ENCODE peak calls at places on chromosomes 11 and 22, in five cellular contexts. E, M, F, L and X are unnamed samples.
A peak's percentile ranks its signal among the peaks of the same experiment; 100 is the strongest.

GRCh38 chr22:33600113-33600512 is 320.2 kb downstream of the LARGE1 start:
- DNase-seq in E (no peak), M (no peak), F (no peak), L (no peak), X (no peak)

GRCh38 chr11:94897330-94897768 is 76.0 kb downstream of the CWC15 start:
- DNase-seq in E (peak; percentile 25), M (peak; percentile 47), F (peak; percentile 70), L (no peak), X (peak; percentile 33)

GRCh38 chr11:6734616-6735015 is 37.2 kb downstream of the OR2AG2 start:
- DNase-seq in E (no peak), M (no peak), F (no peak), L (no peak), X (no peak)

GRCh38 chr11:21374381-21374780 is 705.0 kb downstream of the NELL1 start:
- DNase-seq in E (no peak), M (no peak), F (no peak), L (no peak), X (no peak)

GRCh38 chr11:29272019-29272654 is 744.7 kb downstream of the KCNA4 start:
- DNase-seq in E (no peak), M (no peak), F (peak; percentile 63), L (no peak), X (no peak)

GRCh38 chr11:77126156-77126775 is 1.8 kb upstream of the MYO7A start:
- DNase-seq in E (no peak), M (no peak), F (no peak), L (no peak), X (no peak)

GRCh38 chr11:102926946-102927623 is 28.4 kb downstream of the MMP13 start:
- DNase-seq in E (no peak), M (no peak), F (no peak), L (no peak), X (no peak)

GRCh38 chr11:68780829-68781228 is 29.5 kb upstream of the TESMIN start:
- DNase-seq in E (no peak), M (peak; percentile 39), F (peak; percentile 19), L (peak; percentile 81), X (no peak)

GRCh38 chr22:21989049-21989448 is 6.5 kb upstream of the TOP3B start:
- DNase-seq in E (no peak), M (no peak), F (no peak), L (no peak), X (no peak)

GRCh38 chr11:85414175-85414574 is 213.0 kb downstream of the DLG2 start:
- DNase-seq in E (no peak), M (no peak), F (no peak), L (no peak), X (no peak)

GRCh38 chr22:23446796-23447350 is 133.2 kb downstream of the IGLL1 start:
- DNase-seq in E (no peak), M (no peak), F (no peak), L (no peak), X (no peak)

GRCh38 chr22:37569921-37570660 is 9.8 kb downstream of the LGALS2 start:
- DNase-seq in E (no peak), M (peak; percentile 68), F (no peak), L (no peak), X (no peak)

GRCh38 chr11:114815761-114816160 is 137.4 kb downstream of the NXPE2 start:
- DNase-seq in E (no peak), M (no peak), F (no peak), L (no peak), X (no peak)

GRCh38 chr11:46353706-46354105 is 6.4 kb downstream of the DGKZ start:
- DNase-seq in E (no peak), M (no peak), F (peak; percentile 21), L (no peak), X (no peak)
- H3K4me1 ChIP-seq in E (peaks cover 16% of the 10 kb centered on the region), M (peaks cover 17% of the 10 kb centered on the region), F (peaks cover 20% of the 10 kb centered on the region), L (peaks cover 34% of the 10 kb centered on the region), X (peaks cover 60% of the 10 kb centered on the region)

DNA sequence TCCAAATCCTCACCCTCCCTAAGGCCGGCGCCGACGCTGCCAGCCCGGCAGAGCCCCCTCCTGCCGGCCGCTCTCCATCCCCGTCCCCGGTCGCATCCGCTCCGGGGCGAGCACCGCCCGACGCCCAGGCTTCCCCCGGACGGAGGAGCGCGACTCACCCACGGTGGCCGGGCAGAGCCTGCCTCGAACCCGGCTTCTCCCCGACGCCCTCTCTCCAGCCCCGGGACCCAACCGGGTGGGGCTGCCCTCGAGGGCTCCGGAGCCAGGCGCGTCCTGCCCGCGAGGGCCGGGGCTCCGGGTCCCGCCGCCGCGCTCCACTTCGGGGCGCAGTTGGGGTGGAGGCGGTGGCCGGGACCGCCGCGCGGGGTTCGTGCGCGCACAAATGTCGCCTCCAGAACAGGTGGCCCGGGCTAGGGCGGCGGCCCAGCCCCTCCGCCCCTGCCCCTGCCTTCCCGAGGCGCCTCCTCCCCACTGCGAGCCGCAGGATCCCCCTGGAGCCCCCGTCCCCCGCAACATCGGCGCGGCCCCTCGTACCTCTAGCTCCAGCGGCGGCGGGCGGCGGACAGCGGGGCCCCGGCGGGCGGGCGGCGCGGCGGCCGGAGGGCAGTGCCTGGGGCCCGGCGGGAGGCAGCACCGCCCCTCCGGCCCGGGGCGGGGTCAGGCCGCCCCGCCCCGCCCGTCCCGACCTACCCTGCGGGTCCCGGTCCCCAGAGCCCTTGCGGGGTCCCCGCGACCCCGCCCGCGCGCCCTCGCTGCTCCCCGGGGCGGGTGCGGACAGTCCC is at the start of gene A4GALT:
- DNase-seq in E (no peak), M (no peak), F (peak; percentile 20), L (no peak), X (no peak)
- H3K27ac ChIP-seq in E (peak within 1 kb of the TSS; percentile 52), M (peak within 1 kb of the TSS; percentile 85), F (no peak within 1 kb of the TSS), L (peak within 1 kb of the TSS; percentile 99), X (no peak within 1 kb of the TSS)

GRCh38 chr11:35804446-35805040 is 139.3 kb upstream of the LDLRAD3 start:
- DNase-seq in E (no peak), M (no peak), F (no peak), L (no peak), X (no peak)
- H3K4me3 ChIP-seq in E (no peak overlapping the region), M (no peak overlapping the region), F (no peak overlapping the region), L (no peak overlapping the region), X (no peak overlapping the region)

DNA sequence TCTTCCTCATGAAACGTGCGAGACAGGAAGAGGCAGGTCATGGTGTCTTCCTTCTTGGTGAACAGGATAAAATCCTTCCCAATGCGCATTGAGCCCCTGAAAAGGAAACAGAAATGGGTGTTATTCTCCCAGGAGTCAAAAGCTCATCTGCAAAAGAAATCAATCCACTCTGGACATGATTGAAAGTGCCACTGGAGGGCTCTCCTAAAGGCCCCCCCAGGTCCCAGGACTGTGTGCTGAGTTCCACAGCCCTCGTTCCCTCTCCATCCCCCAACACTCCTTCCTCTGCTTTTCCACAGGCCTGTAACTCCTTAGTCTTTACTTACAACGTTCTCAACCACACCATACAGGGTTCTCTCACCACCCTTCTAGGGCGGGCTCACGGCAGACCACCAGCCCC is 22.2 kb downstream of the MORC2 start:
- DNase-seq in E (no peak), M (no peak), F (no peak), L (no peak), X (no peak)
- H3K4me1 ChIP-seq in E (no peaks in the 10 kb centered on the region), M (peaks cover 11% of the 10 kb centered on the region), F (peaks cover 8% of the 10 kb centered on the region), L (peaks cover 8% of the 10 kb centered on the region), X (peaks cover 63% of the 10 kb centered on the region)

DNA sequence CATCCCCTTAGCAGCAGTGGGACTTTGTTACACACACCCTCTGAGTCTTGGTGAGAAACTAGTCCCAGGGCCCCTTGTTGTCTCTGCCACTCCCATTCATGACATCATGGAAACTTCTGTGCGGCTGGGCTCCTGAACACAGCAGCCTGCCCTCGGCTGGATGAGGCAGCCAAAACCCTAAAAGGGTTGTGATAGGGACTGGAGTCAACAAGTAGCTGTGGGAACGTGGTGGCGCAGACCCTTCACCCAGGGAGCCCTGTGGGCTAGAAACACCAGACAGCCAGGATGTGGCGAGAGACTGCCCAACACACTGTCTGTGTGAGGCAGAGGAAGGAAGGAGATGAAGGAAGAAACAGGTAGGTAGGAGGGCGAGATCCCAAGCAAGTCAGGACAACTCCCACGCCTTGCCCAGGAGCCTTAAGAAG is 3.9 kb downstream of the CD3D start:
- DNase-seq in E (no peak), M (peak; percentile 63), F (peak; percentile 33), L (peak; percentile 52), X (peak; percentile 93)
- H3K27ac ChIP-seq in E (no peak overlapping the region), M (peak overlapping the region; percentile 34), F (no peak overlapping the region), L (no peak overlapping the region), X (peak overlapping the region; percentile 96)

DNA sequence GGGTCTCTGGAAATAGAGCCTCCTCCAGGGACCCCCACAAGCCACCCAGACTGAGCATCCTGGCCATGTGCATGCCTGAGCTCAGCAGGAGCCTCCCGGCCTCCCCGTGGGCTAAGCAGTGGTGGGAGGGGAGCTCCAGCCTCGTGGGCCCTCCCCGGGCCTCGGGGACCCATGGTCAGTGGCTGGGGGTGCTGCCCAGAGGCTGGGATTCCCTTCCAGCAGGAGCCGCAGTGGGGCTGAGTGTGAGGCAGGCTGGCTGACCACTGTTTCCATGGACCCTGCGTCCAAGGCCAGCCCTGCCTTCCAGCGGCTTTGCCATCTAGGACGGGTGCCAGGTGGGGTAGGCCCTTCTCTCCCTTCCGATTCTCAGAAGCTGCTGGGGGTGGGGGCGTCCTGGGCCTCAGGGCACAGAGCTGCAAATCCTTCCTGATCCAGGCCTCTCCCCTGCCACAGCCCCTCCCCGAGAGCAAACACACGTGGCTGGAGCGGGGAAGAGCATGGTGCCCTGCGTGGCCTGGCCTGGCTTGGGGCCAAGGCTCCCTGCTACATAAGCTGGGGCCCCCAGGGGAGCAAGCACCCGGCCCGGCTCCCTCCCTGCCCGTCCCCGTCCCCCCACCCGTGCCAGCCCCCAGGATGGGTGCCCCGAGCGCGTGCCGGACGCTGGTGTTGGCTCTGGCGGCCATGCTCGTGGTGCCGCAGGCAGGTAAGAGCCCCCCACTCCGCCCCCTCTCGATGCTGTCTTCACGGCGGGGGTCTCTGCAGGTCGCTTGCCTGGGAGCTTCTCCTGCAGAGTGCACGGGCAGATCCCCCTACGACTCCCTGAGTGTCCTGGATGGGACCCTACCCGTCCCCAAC is at the start of gene MUC5B:
- DNase-seq in E (no peak), M (peak; percentile 86), F (peak; percentile 12), L (peak; percentile 21), X (peak; percentile 3)
- H3K4me3 ChIP-seq in E (no peak within 1 kb of the TSS), M (peak within 1 kb of the TSS; percentile 34), F (no peak within 1 kb of the TSS), L (no peak within 1 kb of the TSS), X (no peak within 1 kb of the TSS)

DNA sequence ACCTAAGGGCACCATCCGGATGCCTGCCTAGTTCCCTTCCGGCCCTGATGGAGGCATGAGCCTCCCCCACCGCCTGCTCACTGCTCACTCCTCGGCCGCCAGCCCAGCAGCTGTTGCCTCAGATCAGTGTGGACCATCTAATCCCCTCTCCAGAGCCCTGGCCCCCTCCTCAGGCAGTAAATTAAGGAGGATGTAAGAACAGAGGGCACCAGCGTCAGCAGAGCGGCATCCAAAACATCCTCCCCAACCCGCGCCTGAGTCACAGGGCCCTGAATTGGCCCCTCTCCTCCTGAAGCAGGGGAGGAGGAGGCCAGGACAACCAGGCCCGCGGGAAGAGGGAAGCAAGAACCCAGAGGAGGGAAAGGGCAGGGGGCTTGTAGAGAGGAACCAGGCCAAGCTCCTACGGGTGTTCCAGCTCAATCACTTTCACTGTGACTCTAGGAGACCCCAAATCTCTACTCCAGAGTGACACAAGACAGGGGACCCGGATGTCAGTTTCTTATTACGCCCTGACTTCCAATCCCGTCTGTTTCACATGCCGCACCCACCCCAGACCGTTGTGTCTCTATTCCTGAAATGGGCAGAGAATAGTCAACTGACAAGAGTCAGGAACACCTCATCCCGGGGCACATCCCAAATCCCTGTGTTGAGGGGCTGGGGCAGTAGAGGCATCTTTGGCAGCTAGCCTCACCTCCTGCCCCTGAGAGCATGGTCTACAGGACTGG is 31.3 kb upstream of the MYOD1 start:
- DNase-seq in E (no peak), M (no peak), F (no peak), L (no peak), X (no peak)
- H3K4me1 ChIP-seq in E (no peaks in the 10 kb centered on the region), M (no peaks in the 10 kb centered on the region), F (no peaks in the 10 kb centered on the region), L (no peaks in the 10 kb centered on the region), X (no peaks in the 10 kb centered on the region)